ENCODE peak calls at places on chromosomes 7 and 10, in ten cellular contexts. T is stimulated activated CD4-positive, alpha-beta T cell treated with anti-CD3 and anti-CD28 coated beads, Interleukin-12 subunit alpha, Interleukin-12 subunit beta, amount 100 ng/mL, for 4 hours; Z is effector CD4-positive, alpha-beta T cell; P is left kidney; I is activated naive CD4-positive, alpha-beta T cell treated with anti-CD3 and anti-CD28 coated beads for 36 hours; A is upper lobe of right lung; N is CD8-positive, alpha-beta memory T cell; O is T-cell; U is SW 1271; D is epithelial cell of esophagus. G is an unnamed sample.

GRCh38 chr7:130891254-130892094 is 157.5 kb upstream of the KLF14 start:
- DNase-seq in T (no peak), Z (no peak), P (no peak), I (no peak), A (peak; percentile 72), N (no peak), O (no peak), U (no peak), D (peak; percentile 90), G (no peak)

GRCh38 chr7:7565746-7566650 is 686 bp upstream of the MIOS start:
- DNase-seq in T (no peak), Z (no peak), P (peak; percentile 73), I (peak; percentile 8), A (no peak), N (no peak), O (no peak), U (no peak), D (peak; percentile 94), G (no peak)

GRCh38 chr10:118840071-118840775 is 85.5 kb upstream of the CACUL1 start:
- DNase-seq in T (peak; percentile 37), Z (no peak), P (no peak), I (peak; percentile 92), A (no peak), N (no peak), O (no peak), U (no peak), D (peak; percentile 99), G (no peak)

GRCh38 chr10:63798599-63799498 is 277.6 kb downstream of the REEP3 start:
- DNase-seq in T (no peak), Z (no peak), P (peak; percentile 72), I (peak; percentile 10), A (no peak), N (no peak), O (no peak), U (no peak), D (peak; percentile 90), G (no peak)

GRCh38 chr7:156218544-156219306 is 406.5 kb upstream of the SHH start:
- DNase-seq in T (no peak), Z (no peak), P (no peak), I (no peak), A (no peak), N (no peak), O (no peak), U (no peak), D (no peak), G (no peak)

GRCh38 chr10:34272316-34272715 is 542.8 kb downstream of the PARD3 start:
- DNase-seq in T (no peak), Z (no peak), P (no peak), I (no peak), A (no peak), N (no peak), O (no peak), U (no peak), D (no peak), G (no peak)

GRCh38 chr10:112261281-112261822 is 21.8 kb upstream of the TECTB start:
- DNase-seq in T (no peak), Z (no peak), P (peak; percentile 83), I (no peak), A (no peak), N (no peak), O (no peak), U (no peak), D (peak; percentile 19), G (no peak)

GRCh38 chr10:30862486-30862885 is 169.2 kb downstream of the ZNF438 start:
- DNase-seq in T (no peak), Z (no peak), P (peak; percentile 40), I (no peak), A (no peak), N (no peak), O (no peak), U (no peak), D (peak; percentile 29), G (no peak)

GRCh38 chr10:132502544-132503300 is 34.9 kb upstream of the INPP5A start:
- DNase-seq in T (no peak), Z (no peak), P (no peak), I (no peak), A (peak; percentile 34), N (no peak), O (no peak), U (no peak), D (no peak), G (no peak)

GRCh38 chr10:60527676-60528075 is 138.0 kb upstream of the ANK3 start:
- DNase-seq in T (no peak), Z (no peak), P (no peak), I (no peak), A (no peak), N (no peak), O (no peak), U (no peak), D (no peak), G (no peak)

GRCh38 chr10:117536862-117537435 is 5.6 kb upstream of the EMX2 start:
- DNase-seq in T (no peak), Z (no peak), P (peak; percentile 61), I (no peak), A (no peak), N (no peak), O (no peak), U (no peak), D (no peak), G (no peak)

GRCh38 chr7:22564511-22565045 is 64.6 kb upstream of the STEAP1B start:
- DNase-seq in T (no peak), Z (no peak), P (no peak), I (peak; percentile 15), A (no peak), N (no peak), O (no peak), U (peak; percentile 9), D (peak; percentile 77), G (no peak)

GRCh38 chr7:8065356-8065813 is 96.8 kb downstream of the GLCCI1 start:
- DNase-seq in T (no peak), Z (no peak), P (no peak), I (no peak), A (no peak), N (no peak), O (no peak), U (no peak), D (peak; percentile 22), G (no peak)

G was measured in T follicular helper cell.